ENCODE peak calls at places on chromosomes 6 and 20, in nine cellular contexts. O, K, J, V, D, Q, Z, P and U are unnamed samples.

GRCh38 chr6:89657445-89658158 is 19.1 kb upstream of the LYRM2 start:
- DNase-seq in D (no peak), P (no peak), Z (no peak), K (no peak), O (no peak), J (no peak), V (no peak), Q (no peak), U (no peak)

GRCh38 chr6:811806-812205 is 118.9 kb upstream of the EXOC2 start:
- DNase-seq in P (no peak), Q (no peak), J (no peak), V (no peak), Z (no peak), O (no peak), D (no peak), K (no peak), U (no peak)

GRCh38 chr6:75283907-75284284 is 696 bp downstream of the TMEM30A start:
- DNase-seq in D (no peak), O (no peak), Z (no peak), P (no peak), K (peak; percentile 38), J (no peak), Q (no peak), V (no peak), U (peak; percentile 2)

GRCh38 chr6:35497571-35498406 is 910 bp upstream of the TEAD3 start:
- DNase-seq in K (peak; percentile 59), J (peak; percentile 69), V (peak; percentile 71), P (peak; percentile 73), Q (peak; percentile 85), O (peak; percentile 58), D (peak; percentile 87), Z (peak; percentile 56), U (peak; percentile 24)

GRCh38 chr6:169766921-169767736 is 15.7 kb downstream of the ERMARD start:
- DNase-seq in D (no peak), P (no peak), O (no peak), K (no peak), J (no peak), V (no peak), Q (no peak), Z (no peak), U (no peak)

GRCh38 chr20:17466641-17467040 is 64.5 kb downstream of the BFSP1 start:
- DNase-seq in Z (no peak), P (no peak), J (no peak), D (no peak), K (no peak), V (no peak), O (peak; percentile 40), Q (no peak), U (no peak)

GRCh38 chr6:99129835-99130234 is 182.1 kb upstream of the FBXL4 start:
- DNase-seq in O (no peak), P (no peak), D (no peak), J (no peak), V (no peak), Q (no peak), K (no peak), Z (no peak), U (no peak)

GRCh38 chr6:43584892-43585570 is 9.0 kb downstream of the POLH start:
- DNase-seq in Q (no peak), Z (no peak), O (no peak), K (no peak), D (no peak), J (no peak), V (no peak), P (no peak), U (peak; percentile 10)

GRCh38 chr6:3825851-3826581 is 23.2 kb upstream of the FAM50B start:
- DNase-seq in V (peak; percentile 97), Z (peak; percentile 84), J (peak; percentile 78), P (peak; percentile 84), O (peak; percentile 95), K (peak; percentile 56), Q (peak; percentile 94), D (peak; percentile 89), U (no peak)

GRCh38 chr6:134029495-134030455 is 22.6 kb downstream of the SLC2A12 start:
- DNase-seq in Q (no peak), Z (no peak), D (no peak), K (no peak), V (no peak), P (no peak), O (peak; percentile 71), J (no peak), U (no peak)

GRCh38 chr6:32973144-32973854 is 4.9 kb downstream of the BRD2 start:
- DNase-seq in D (no peak), Z (peak; percentile 58), P (peak; percentile 64), O (peak; percentile 51), V (no peak), J (peak; percentile 41), K (peak; percentile 61), Q (no peak), U (peak; percentile 84)

GRCh38 chr6:165514621-165515020 is 148.4 kb downstream of the PDE10A start:
- DNase-seq in Q (no peak), J (no peak), O (no peak), D (no peak), Z (no peak), V (no peak), P (no peak), K (no peak), U (no peak)

GRCh38 chr6:45677381-45677992 is 299.8 kb upstream of the SUPT3H start:
- DNase-seq in Z (no peak), O (no peak), J (peak; percentile 55), D (no peak), P (no peak), K (peak; percentile 60), V (no peak), Q (no peak), U (peak; percentile 53)

GRCh38 chr6:136539967-136540366 is 10.3 kb downstream of the MAP7 start:
- DNase-seq in J (no peak), V (no peak), Q (no peak), P (no peak), K (no peak), O (no peak), D (no peak), Z (no peak), U (no peak)

GRCh38 chr6:42269553-42269952 is 51.9 kb upstream of the MRPS10 start:
- DNase-seq in Q (no peak), P (no peak), Z (no peak), K (peak; percentile 43), J (peak; percentile 74), V (no peak), D (no peak), O (no peak), U (peak; percentile 54)

GRCh38 chr20:326645-327031 is 1.3 kb downstream of the SOX12 start:
- DNase-seq in J (peak; percentile 31), D (peak; percentile 72), P (peak; percentile 75), K (no peak), Z (peak; percentile 47), Q (peak; percentile 69), V (peak; percentile 30), O (no peak), U (no peak)

GRCh38 chr20:9389321-9389720 is 125.1 kb upstream of the LAMP5 start:
- DNase-seq in J (peak; percentile 54), D (no peak), K (peak; percentile 69), O (no peak), V (no peak), P (no peak), Q (no peak), Z (no peak), U (no peak)

GRCh38 chr20:5923493-5923892 is 26.8 kb downstream of the TRMT6 start:
- DNase-seq in Q (no peak), O (no peak), K (no peak), V (no peak), J (no peak), D (no peak), Z (no peak), P (no peak), U (no peak)

GRCh38 chr20:35277531-35278395 is at the start of gene MMP24OS:
- DNase-seq in Q (peak; percentile 95), V (peak; percentile 90), D (peak; percentile 96), O (peak; percentile 82), J (peak; percentile 94), Z (peak; percentile 92), P (peak; percentile 95), K (peak; percentile 92), U (peak; percentile 91)
- H3K36me3 ChIP-seq in Q (peaks cover 66% of the 10 kb centered on the region), V (peaks cover 8% of the 10 kb centered on the region), D (peaks cover 46% of the 10 kb centered on the region), O (peaks cover 15% of the 10 kb centered on the region), J (no peaks in the 10 kb centered on the region), Z (peaks cover 66% of the 10 kb centered on the region), P (peaks cover 19% of the 10 kb centered on the region), K (no peaks in the 10 kb centered on the region), U (peaks cover 25% of the 10 kb centered on the region)

GRCh38 chr6:137882225-137882961 is 15.3 kb downstream of the TNFAIP3 start:
- DNase-seq in O (peak; percentile 44), D (no peak), Z (no peak), J (no peak), K (no peak), V (no peak), P (no peak), Q (no peak), U (peak; percentile 64)

GRCh38 chr6:137879885-137880430 is 12.9 kb downstream of the TNFAIP3 start:
- DNase-seq in O (no peak), D (no peak), V (no peak), J (no peak), P (no peak), Z (no peak), Q (no peak), K (no peak), U (no peak)

GRCh38 chr6:137883400-137883888 is 16.4 kb downstream of the TNFAIP3 start:
- DNase-seq in J (no peak), Q (no peak), V (no peak), K (no peak), Z (no peak), P (no peak), O (peak; percentile 64), D (no peak), U (no peak)

GRCh38 chr6:137880633-137881521 is 13.8 kb downstream of the TNFAIP3 start:
- DNase-seq in O (peak; percentile 27), D (no peak), K (no peak), V (no peak), Z (no peak), P (no peak), Q (no peak), J (no peak), U (peak; percentile 45)

GRCh38 chr6:137881522-137881886 is 14.4 kb downstream of the TNFAIP3 start:
- DNase-seq in J (no peak), P (no peak), D (no peak), V (no peak), Z (no peak), K (no peak), Q (no peak), O (peak; percentile 34), U (peak; percentile 39)
- H3K4me3 ChIP-seq in J (no peak overlapping the region), P (no peak overlapping the region), D (no peak overlapping the region), V (no peak overlapping the region), Z (no peak overlapping the region), K (no peak overlapping the region), Q (no peak overlapping the region), O (no peak overlapping the region), U (no peak overlapping the region)

DNA sequence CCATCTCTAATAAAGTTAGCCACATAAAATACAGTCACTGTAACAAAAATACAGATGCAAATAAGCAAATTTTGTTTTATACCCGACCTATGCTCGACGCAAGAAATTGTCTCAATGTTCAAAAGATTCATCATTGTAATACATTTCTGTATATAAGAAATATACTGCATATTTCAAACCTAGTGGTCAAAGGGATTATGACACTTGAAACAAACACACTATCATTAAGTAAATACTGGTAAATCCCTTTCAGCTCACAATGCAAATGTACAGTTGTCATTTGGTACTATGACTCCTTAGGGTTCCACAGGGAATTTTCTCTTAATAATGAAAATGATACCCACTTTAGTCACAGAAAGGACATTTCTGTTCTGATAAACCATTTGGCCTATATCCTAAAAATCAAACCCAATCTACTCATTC is 2.2 kb downstream of the HIVEP2 start:
- DNase-seq in D (no peak), P (no peak), O (peak; percentile 39), K (no peak), Q (no peak), J (no peak), Z (no peak), V (no peak), U (peak; percentile 42)
- H3K4me1 ChIP-seq in D (no peaks in the 10 kb centered on the region), P (peaks cover 47% of the 10 kb centered on the region), O (peaks cover 14% of the 10 kb centered on the region), K (peaks cover 6% of the 10 kb centered on the region), Q (peaks cover 51% of the 10 kb centered on the region), J (peaks cover 9% of the 10 kb centered on the region), Z (peaks cover 39% of the 10 kb centered on the region), V (no peaks in the 10 kb centered on the region), U (peaks cover 60% of the 10 kb centered on the region)

GRCh38 chr20:62546606-62547005 is 70.8 kb upstream of the GATA5 start:
- DNase-seq in K (no peak), J (no peak), V (no peak), Q (no peak), Z (no peak), D (no peak), O (no peak), P (no peak), U (no peak)
- H3K36me3 ChIP-seq in K (no peaks in the 10 kb centered on the region), J (no peaks in the 10 kb centered on the region), V (no peaks in the 10 kb centered on the region), Q (no peaks in the 10 kb centered on the region), Z (no peaks in the 10 kb centered on the region), D (peaks cover 6% of the 10 kb centered on the region), O (no peaks in the 10 kb centered on the region), P (no peaks in the 10 kb centered on the region), U (no peaks in the 10 kb centered on the region)